ENCODE peak calls at places on chromosomes 16 and 17, in seven cellular contexts. B is HFF-Myc; P is aorta; Z is hepatocyte; W is stimulated activated CD4-positive, alpha-beta T cell treated with anti-CD3 and anti-CD28 coated beads, TNF-alpha, amount 100 ng/mL, for 48 hours; E is GM23248; V is fibroblast of pulmonary artery. S is an unnamed sample.

GRCh38 chr16:69928856-69929400 is 22.2 kb upstream of the CLEC18A start:
- DNase-seq in B (no peak), P (no peak), Z (no peak), W (no peak), E (no peak), V (no peak), S (no peak)

GRCh38 chr16:19137201-19137601 is 23.4 kb downstream of the ITPRIPL2 start:
- DNase-seq in B (no peak), P (no peak), Z (no peak), W (no peak), E (peak; percentile 23), V (no peak), S (no peak)

GRCh38 chr17:57186231-57187019 is 69.9 kb upstream of the MSI2 start:
- DNase-seq in B (no peak), P (no peak), Z (peak; percentile 8), W (no peak), E (no peak), V (no peak), S (peak; percentile 52)

GRCh38 chr17:48074322-48075054 is 26.3 kb downstream of the NFE2L1 start:
- DNase-seq in B (peak; percentile 63), P (peak; percentile 86), Z (peak; percentile 86), W (peak; percentile 34), E (peak; percentile 92), V (peak; percentile 88), S (peak; percentile 26)

GRCh38 chr17:48545539-48545938 is 630 bp upstream of the HOXB2 start:
- DNase-seq in B (no peak), P (no peak), Z (no peak), W (no peak), E (no peak), V (no peak), S (no peak)

GRCh38 chr17:29393451-29393850 is 3.3 kb downstream of the TAOK1 start:
- DNase-seq in B (no peak), P (no peak), Z (no peak), W (no peak), E (peak; percentile 72), V (peak; percentile 67), S (no peak)

GRCh38 chr17:57090560-57091185 is 5.6 kb downstream of the AKAP1 start:
- DNase-seq in B (no peak), P (no peak), Z (no peak), W (no peak), E (peak; percentile 38), V (peak; percentile 47), S (no peak)

GRCh38 chr16:3183445-3184139 is 4.4 kb upstream of the OR1F1 start:
- DNase-seq in B (no peak), P (peak; percentile 68), Z (no peak), W (no peak), E (peak; percentile 17), V (no peak), S (no peak)

GRCh38 chr17:70636517-70637133 is 467.3 kb downstream of the KCNJ2 start:
- DNase-seq in B (peak; percentile 16), P (no peak), Z (peak; percentile 58), W (no peak), E (peak; percentile 60), V (peak; percentile 64), S (peak; percentile 2)

GRCh38 chr17:81635973-81636504 is 873 bp downstream of the NPLOC4 start:
- DNase-seq in B (no peak), P (no peak), Z (no peak), W (no peak), E (peak; percentile 83), V (no peak), S (no peak)

GRCh38 chr17:47692137-47692894 is 1.6 kb upstream of the TBKBP1 start:
- DNase-seq in B (no peak), P (peak; percentile 23), Z (no peak), W (no peak), E (no peak), V (no peak), S (no peak)

GRCh38 chr16:89193576-89194293 is 6.6 kb downstream of the SLC22A31 start:
- DNase-seq in B (no peak), P (peak; percentile 77), Z (peak; percentile 3), W (no peak), E (no peak), V (no peak), S (no peak)

GRCh38 chr16:84509032-84509950 is 4.8 kb upstream of the MEAK7 start:
- DNase-seq in B (no peak), P (peak; percentile 56), Z (no peak), W (no peak), E (no peak), V (no peak), S (no peak)

GRCh38 chr16:50360033-50360778 is 8.6 kb downstream of the BRD7 start:
- DNase-seq in B (no peak), P (peak; percentile 86), Z (peak; percentile 26), W (no peak), E (peak; percentile 63), V (peak; percentile 26), S (no peak)

GRCh38 chr17:33809748-33810147 is 445.3 kb upstream of the CCL2 start:
- DNase-seq in B (no peak), P (no peak), Z (no peak), W (no peak), E (no peak), V (no peak), S (no peak)

GRCh38 chr17:31156326-31156725 is 61.5 kb downstream of the NF1 start:
- DNase-seq in B (peak; percentile 29), P (no peak), Z (no peak), W (no peak), E (peak; percentile 68), V (peak; percentile 12), S (no peak)

GRCh38 chr16:71467810-71468209 is 5.8 kb upstream of the ZNF23 start:
- DNase-seq in B (no peak), P (no peak), Z (peak; percentile 70), W (no peak), E (peak; percentile 69), V (peak; percentile 42), S (no peak)

GRCh38 chr17:21125862-21126261 is 902 bp upstream of the DHRS7B start:
- DNase-seq in B (no peak), P (no peak), Z (no peak), W (no peak), E (no peak), V (no peak), S (no peak)

GRCh38 chr17:40209404-40210093 is 9.6 kb upstream of the WIPF2 start:
- DNase-seq in B (no peak), P (no peak), Z (no peak), W (no peak), E (peak; percentile 70), V (no peak), S (no peak)

GRCh38 chr16:84218961-84219360 is 20.9 kb downstream of the KCNG4 start:
- DNase-seq in B (no peak), P (no peak), Z (no peak), W (no peak), E (no peak), V (no peak), S (no peak)

GRCh38 chr17:71922439-71922838 is 198.4 kb upstream of the SOX9 start:
- DNase-seq in B (no peak), P (no peak), Z (peak; percentile 24), W (no peak), E (peak; percentile 81), V (peak; percentile 38), S (no peak)

GRCh38 chr16:50925758-50926357 is 184.0 kb downstream of the CYLD start:
- DNase-seq in B (no peak), P (no peak), Z (no peak), W (no peak), E (peak; percentile 29), V (peak; percentile 1), S (no peak)

S was measured in DMS 273 treated with DMSO at 0.1 percent for 48 hours.